ENCODE peak calls at places on chromosome 6, in five cellular contexts. R is PC-3, S is mammary epithelial cell, U is heart right ventricle, I is Panc1. E is an unnamed sample.

GRCh38 chr6:163860194-163861081 is 445.9 kb downstream of the QKI start:
- DNase-seq in R (no peak), S (no peak), U (peak; percentile 27), I (no peak), E (no peak)

GRCh38 chr6:45491874-45492273 is 114.1 kb upstream of the SUPT3H start:
- DNase-seq in R (no peak), S (no peak), U (no peak), I (no peak), E (no peak)

GRCh38 chr6:158322724-158323560 is 10.7 kb downstream of the TULP4 start:
- DNase-seq in R (peak; percentile 82), S (peak; percentile 89), U (no peak), I (no peak), E (no peak)

GRCh38 chr6:15956205-15957106 is 172.4 kb upstream of the MYLIP start:
- DNase-seq in R (no peak), S (no peak), U (no peak), I (no peak), E (no peak)

GRCh38 chr6:152316024-152316423 is 321.1 kb downstream of the SYNE1 start:
- DNase-seq in R (no peak), S (no peak), U (peak; percentile 27), I (no peak), E (no peak)

GRCh38 chr6:14354919-14355572 is 237.5 kb downstream of the CD83 start:
- DNase-seq in R (peak; percentile 92), S (peak; percentile 80), U (peak; percentile 63), I (no peak), E (peak; percentile 31)

GRCh38 chr6:71965404-71965803 is 79.1 kb downstream of the RIMS1 start:
- DNase-seq in R (no peak), S (no peak), U (no peak), I (no peak), E (no peak)

GRCh38 chr6:122749451-122750050 is 30.0 kb upstream of the FABP7 start:
- DNase-seq in R (no peak), S (no peak), U (no peak), I (no peak), E (no peak)

GRCh38 chr6:113829702-113830058 is 27.5 kb upstream of the MARCKS start:
- DNase-seq in R (no peak), S (no peak), U (no peak), I (no peak), E (no peak)

GRCh38 chr6:104017410-104018381 is 842.0 kb downstream of the HACE1 start:
- DNase-seq in R (no peak), S (no peak), U (no peak), I (no peak), E (no peak)

GRCh38 chr6:109978174-109979032 is at the start of gene GPR6:
- DNase-seq in R (peak; percentile 56), S (peak; percentile 57), U (peak; percentile 70), I (no peak), E (peak; percentile 59)

GRCh38 chr6:125508793-125509192 is 207.0 kb upstream of the HDDC2 start:
- DNase-seq in R (no peak), S (no peak), U (no peak), I (no peak), E (no peak)

GRCh38 chr6:46453221-46453620 is 38.0 kb downstream of the RCAN2 start:
- DNase-seq in R (no peak), S (peak; percentile 45), U (no peak), I (no peak), E (no peak)

GRCh38 chr6:8017276-8017701 is 46.9 kb downstream of the BLOC1S5 start:
- DNase-seq in R (no peak), S (no peak), U (no peak), I (no peak), E (no peak)

GRCh38 chr6:37788259-37788658 is 31.3 kb upstream of the ZFAND3 start:
- DNase-seq in R (peak; percentile 72), S (peak; percentile 54), U (no peak), I (no peak), E (no peak)

GRCh38 chr6:10880366-10880765 is 1.5 kb downstream of the GCM2 start:
- DNase-seq in R (peak; percentile 9), S (no peak), U (no peak), I (no peak), E (no peak)

GRCh38 chr6:107977283-107977682 is 19.3 kb upstream of the SEC63 start:
- DNase-seq in R (peak; percentile 64), S (peak; percentile 26), U (no peak), I (no peak), E (no peak)

GRCh38 chr6:3607599-3607998 is 143.9 kb downstream of the PXDC1 start:
- DNase-seq in R (no peak), S (no peak), U (no peak), I (no peak), E (no peak)
- H3K27me3 ChIP-seq in R (no peaks in the 10 kb centered on the region), S (no peaks in the 10 kb centered on the region), U (no peaks in the 10 kb centered on the region), I (no peaks in the 10 kb centered on the region), E (no peaks in the 10 kb centered on the region)

GRCh38 chr6:54846243-54846856 is at the start of gene FAM83B:
- DNase-seq in R (no peak), S (peak; percentile 98), U (peak; percentile 19), I (no peak), E (peak; percentile 77)

GRCh38 chr6:54850061-54850460 is 3.5 kb downstream of the FAM83B start:
- DNase-seq in R (no peak), S (no peak), U (no peak), I (no peak), E (no peak)

GRCh38 chr6:54846857-54847721 is 518 bp downstream of the FAM83B start:
- DNase-seq in R (peak; percentile 10), S (no peak), U (peak; percentile 19), I (no peak), E (no peak)

DNA sequence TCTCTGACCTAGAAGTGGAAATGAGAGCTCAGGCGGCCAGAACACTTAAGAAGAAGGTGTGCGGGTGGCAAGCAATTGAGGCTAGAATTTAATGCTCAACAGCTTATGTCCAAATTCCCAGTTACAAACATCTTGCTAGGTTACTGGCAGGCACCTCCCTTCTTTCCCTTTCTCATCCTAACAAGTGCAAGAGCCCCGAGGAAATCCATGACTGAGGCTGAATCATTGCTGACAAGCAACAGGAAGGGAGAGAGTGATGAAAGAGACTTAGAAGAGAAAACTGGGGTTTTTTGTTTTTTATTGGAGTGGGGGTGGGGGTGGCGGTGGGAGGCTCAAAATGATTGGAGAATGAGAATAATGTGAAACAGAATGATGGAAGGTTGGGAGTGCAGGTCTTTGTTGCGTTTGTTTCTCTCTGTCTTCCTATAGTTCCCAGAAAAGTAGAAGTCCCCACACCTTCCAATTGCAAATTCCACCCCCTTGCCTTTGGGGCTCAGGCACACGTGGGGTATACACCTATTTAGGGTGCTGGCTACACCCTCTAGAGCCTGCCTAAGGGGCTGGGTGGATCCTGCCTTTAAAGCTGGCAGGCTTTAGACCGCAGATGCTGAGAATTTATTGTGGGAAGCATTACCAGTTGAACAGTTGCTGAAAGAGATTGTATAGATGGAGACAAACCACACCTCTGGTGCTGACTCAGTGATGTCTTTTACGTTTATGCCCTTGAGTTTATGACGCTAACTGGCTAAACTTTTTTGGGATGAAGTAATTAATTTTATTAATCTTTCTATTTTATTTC is 1.4 kb downstream of the FAM83B start:
- DNase-seq in R (peak; percentile 94), S (peak; percentile 95), U (no peak), I (peak; percentile 28), E (no peak)
- H3K27me3 ChIP-seq in R (no peaks in the 10 kb centered on the region), S (no peaks in the 10 kb centered on the region), U (peaks cover 27% of the 10 kb centered on the region), I (peaks cover 44% of the 10 kb centered on the region), E (no peaks in the 10 kb centered on the region)

GRCh38 chr6:144066745-144067484 is 28.5 kb downstream of the SF3B5 start:
- DNase-seq in R (no peak), S (no peak), U (no peak), I (no peak), E (no peak)
- H3K27me3 ChIP-seq in R (no peaks in the 10 kb centered on the region), S (peaks cover 15% of the 10 kb centered on the region), U (peaks cover 23% of the 10 kb centered on the region), I (peaks cover 34% of the 10 kb centered on the region), E (no peaks in the 10 kb centered on the region)

DNA sequence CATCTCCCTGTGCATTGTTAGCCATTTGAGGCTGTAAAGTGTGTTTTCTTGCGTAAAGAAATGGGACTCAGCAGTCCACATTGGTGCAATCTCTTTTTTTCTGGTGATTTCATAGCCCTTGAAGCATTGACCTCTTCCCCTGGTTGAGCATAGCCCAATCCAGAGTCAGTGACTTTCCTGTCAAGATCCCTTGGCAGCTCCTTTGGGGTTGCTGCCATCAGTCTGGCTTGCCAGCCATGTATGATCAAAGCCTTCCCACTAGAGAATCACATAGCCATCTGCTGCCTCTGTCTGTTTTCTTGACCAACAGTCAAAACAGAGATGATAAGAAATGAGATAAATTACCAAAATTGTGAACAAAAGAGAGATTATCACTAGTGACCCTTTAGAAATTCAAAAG is 19.6 kb downstream of the HLA-A start:
- DNase-seq in R (no peak), S (no peak), U (no peak), I (no peak), E (no peak)
- H3K27me3 ChIP-seq in R (no peaks in the 10 kb centered on the region), S (no peaks in the 10 kb centered on the region), U (no peaks in the 10 kb centered on the region), I (no peaks in the 10 kb centered on the region), E (no peaks in the 10 kb centered on the region)

GRCh38 chr6:170100046-170100445 is 190.8 kb downstream of the DLL1 start:
- DNase-seq in R (no peak), S (no peak), U (no peak), I (no peak), E (peak; percentile 14)

GRCh38 chr6:170102038-170102437 is 188.8 kb downstream of the DLL1 start:
- DNase-seq in R (no peak), S (no peak), U (no peak), I (no peak), E (peak; percentile 9)

GRCh38 chr6:170102582-170103481 is 188.0 kb downstream of the DLL1 start:
- DNase-seq in R (no peak), S (no peak), U (no peak), I (no peak), E (peak; percentile 19)

GRCh38 chr6:170099387-170099786 is 191.5 kb downstream of the DLL1 start:
- DNase-seq in R (no peak), S (no peak), U (no peak), I (no peak), E (peak; percentile 13)

DNA sequence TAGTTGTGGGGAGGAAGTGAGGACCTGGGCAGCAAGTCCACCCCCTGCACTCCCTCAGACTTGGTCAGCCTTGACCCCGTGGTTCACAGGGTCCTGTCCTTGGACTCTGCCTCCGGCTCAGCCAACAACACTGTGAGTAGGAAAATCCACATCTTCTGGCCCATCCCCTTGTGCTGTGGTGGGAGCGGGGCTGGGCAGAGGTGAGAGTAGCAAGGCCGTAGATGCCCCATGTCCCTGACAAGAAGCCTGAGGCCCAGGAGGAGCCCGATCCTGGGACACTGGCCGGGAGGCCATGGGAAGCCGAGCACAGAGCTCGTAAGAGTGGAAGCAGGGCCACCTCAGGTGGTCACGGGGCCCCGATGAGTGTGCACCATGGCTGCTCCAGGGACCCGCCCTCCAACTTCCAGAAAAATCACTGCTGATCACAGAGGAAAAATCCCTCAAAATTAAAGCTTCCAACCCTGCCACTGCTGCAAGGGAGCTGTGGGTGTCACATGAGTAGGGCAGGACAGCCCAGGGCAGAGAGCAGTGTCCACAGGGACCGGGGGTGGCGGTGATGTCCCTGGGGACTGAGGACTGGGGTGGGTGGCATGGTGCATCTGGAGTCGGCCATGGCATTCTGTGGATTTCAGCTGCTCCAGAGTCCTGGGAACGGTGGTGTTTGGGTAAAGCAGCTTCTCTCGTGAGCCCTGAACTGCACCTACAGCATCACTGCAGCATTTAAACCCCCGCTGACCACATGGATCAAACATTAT is 189.4 kb downstream of the DLL1 start:
- DNase-seq in R (no peak), S (no peak), U (no peak), I (no peak), E (peak; percentile 17)
- H3K27me3 ChIP-seq in R (peaks cover 1% of the 10 kb centered on the region), S (no peaks in the 10 kb centered on the region), U (no peaks in the 10 kb centered on the region), I (peaks cover 10% of the 10 kb centered on the region), E (no peaks in the 10 kb centered on the region)

DNA sequence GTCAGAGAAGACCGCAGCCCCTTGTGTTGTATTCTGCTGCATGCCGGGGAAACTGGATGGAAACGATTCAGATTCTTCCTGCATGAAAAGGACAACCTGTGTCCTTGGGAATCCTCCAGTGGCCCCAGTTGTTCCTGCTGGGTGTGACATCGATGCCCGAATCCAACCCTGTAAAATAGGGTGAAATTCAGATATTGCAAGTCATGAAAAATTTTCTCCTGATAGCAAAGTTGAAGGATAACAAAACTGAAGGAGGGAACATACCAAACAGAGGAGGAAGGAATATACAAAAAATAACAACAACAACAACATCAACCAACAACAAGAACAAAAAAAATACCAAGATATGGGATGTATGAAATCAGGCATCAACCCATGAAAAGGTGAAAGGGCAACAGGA is 28.3 kb upstream of the HLA-E start:
- DNase-seq in R (no peak), S (no peak), U (no peak), I (no peak), E (no peak)
- H3K27me3 ChIP-seq in R (peaks cover 82% of the 10 kb centered on the region), S (peaks cover 49% of the 10 kb centered on the region), U (peaks cover 100% of the 10 kb centered on the region), I (peaks cover 42% of the 10 kb centered on the region), E (peaks cover 92% of the 10 kb centered on the region)

E was measured in stomach.